ENCODE peak calls at places on chromosome 10, in five cellular contexts. One of them, this sample, is unnamed.

GRCh38 chr10:129725011-129725410 is 239.1 kb downstream of the EBF3 start:
- DNase-seq in GM12865: no peak
- DNase-seq in choroid plexus epithelial cell: no peak
- DNase-seq in WERI-Rb-1: no peak
- DNase-seq in mucosa of descending colon: no peak
- DNase-seq in this sample: no peak

GRCh38 chr10:103618575-103619423 is 125.3 kb downstream of the NEURL1 start:
- DNase-seq in GM12865: no peak
- DNase-seq in choroid plexus epithelial cell: peak
- DNase-seq in WERI-Rb-1: peak
- DNase-seq in mucosa of descending colon: peak
- DNase-seq in this sample: peak

GRCh38 chr10:20922461-20922860 is 25.4 kb upstream of the NEBL start:
- DNase-seq in GM12865: no peak
- DNase-seq in choroid plexus epithelial cell: no peak
- DNase-seq in WERI-Rb-1: no peak
- DNase-seq in mucosa of descending colon: no peak
- DNase-seq in this sample: no peak

GRCh38 chr10:25694206-25694933 is 239.7 kb upstream of the MYO3A start:
- DNase-seq in GM12865: no peak
- DNase-seq in choroid plexus epithelial cell: no peak
- DNase-seq in WERI-Rb-1: no peak
- DNase-seq in mucosa of descending colon: no peak
- DNase-seq in this sample: no peak

GRCh38 chr10:86261933-86262665 is 104.5 kb downstream of the GRID1 start:
- DNase-seq in GM12865: peak
- DNase-seq in choroid plexus epithelial cell: peak
- DNase-seq in WERI-Rb-1: peak
- DNase-seq in mucosa of descending colon: no peak
- DNase-seq in this sample: no peak

GRCh38 chr10:29698766-29699490 is 64.2 kb upstream of the SVIL start:
- DNase-seq in GM12865: no peak
- DNase-seq in choroid plexus epithelial cell: no peak
- DNase-seq in WERI-Rb-1: no peak
- DNase-seq in mucosa of descending colon: no peak
- DNase-seq in this sample: no peak

GRCh38 chr10:25071227-25071626 is 54.8 kb downstream of the THNSL1 start:
- DNase-seq in GM12865: no peak
- DNase-seq in choroid plexus epithelial cell: no peak
- DNase-seq in WERI-Rb-1: no peak
- DNase-seq in mucosa of descending colon: no peak
- DNase-seq in this sample: no peak

GRCh38 chr10:71363936-71364335 is 32.8 kb upstream of the CDH23 start:
- DNase-seq in GM12865: no peak
- DNase-seq in choroid plexus epithelial cell: no peak
- DNase-seq in WERI-Rb-1: no peak
- DNase-seq in mucosa of descending colon: no peak
- DNase-seq in this sample: no peak

GRCh38 chr10:32077896-32078295 is 21.7 kb upstream of the KIF5B start:
- DNase-seq in GM12865: no peak
- DNase-seq in choroid plexus epithelial cell: peak
- DNase-seq in WERI-Rb-1: no peak
- DNase-seq in mucosa of descending colon: no peak
- DNase-seq in this sample: peak

GRCh38 chr10:11135709-11136108 is 118.0 kb downstream of the CELF2 start:
- DNase-seq in GM12865: no peak
- DNase-seq in choroid plexus epithelial cell: no peak
- DNase-seq in WERI-Rb-1: no peak
- DNase-seq in mucosa of descending colon: no peak
- DNase-seq in this sample: no peak

GRCh38 chr10:35424680-35425285 is 88.5 kb downstream of the CCNY start:
- DNase-seq in GM12865: no peak
- DNase-seq in choroid plexus epithelial cell: peak
- DNase-seq in WERI-Rb-1: no peak
- DNase-seq in mucosa of descending colon: no peak
- DNase-seq in this sample: no peak

GRCh38 chr10:126975221-126975620 is 70.0 kb downstream of the DOCK1 start:
- DNase-seq in GM12865: no peak
- DNase-seq in choroid plexus epithelial cell: no peak
- DNase-seq in WERI-Rb-1: no peak
- DNase-seq in mucosa of descending colon: no peak
- DNase-seq in this sample: no peak

GRCh38 chr10:93384006-93384405 is 98.1 kb downstream of the MYOF start:
- DNase-seq in GM12865: no peak
- DNase-seq in choroid plexus epithelial cell: no peak
- DNase-seq in WERI-Rb-1: no peak
- DNase-seq in mucosa of descending colon: no peak
- DNase-seq in this sample: no peak

GRCh38 chr10:109698121-109698520 is 225.2 kb downstream of the XPNPEP1 start:
- DNase-seq in GM12865: peak
- DNase-seq in choroid plexus epithelial cell: no peak
- DNase-seq in WERI-Rb-1: no peak
- DNase-seq in mucosa of descending colon: no peak
- DNase-seq in this sample: no peak

GRCh38 chr10:30557884-30558283 is 71.7 kb downstream of the LYZL2 start:
- DNase-seq in GM12865: no peak
- DNase-seq in choroid plexus epithelial cell: peak
- DNase-seq in WERI-Rb-1: no peak
- DNase-seq in mucosa of descending colon: no peak
- DNase-seq in this sample: no peak

GRCh38 chr10:130750441-130750840 is 561.1 kb downstream of the TCERG1L start:
- DNase-seq in GM12865: no peak
- DNase-seq in choroid plexus epithelial cell: no peak
- DNase-seq in WERI-Rb-1: no peak
- DNase-seq in mucosa of descending colon: no peak
- DNase-seq in this sample: no peak

GRCh38 chr10:124321433-124322072 is 97.2 kb downstream of the OAT start:
- DNase-seq in GM12865: no peak
- DNase-seq in choroid plexus epithelial cell: no peak
- DNase-seq in WERI-Rb-1: no peak
- DNase-seq in mucosa of descending colon: no peak
- DNase-seq in this sample: no peak

GRCh38 chr10:48651293-48651692 is 33.4 kb upstream of the WDFY4 start:
- DNase-seq in GM12865: no peak
- DNase-seq in choroid plexus epithelial cell: no peak
- DNase-seq in WERI-Rb-1: no peak
- DNase-seq in mucosa of descending colon: no peak
- DNase-seq in this sample: no peak

GRCh38 chr10:100993986-100994708 is 5.5 kb upstream of the LZTS2 start:
- DNase-seq in GM12865: no peak
- DNase-seq in choroid plexus epithelial cell: peak
- DNase-seq in WERI-Rb-1: no peak
- DNase-seq in mucosa of descending colon: no peak
- DNase-seq in this sample: peak

GRCh38 chr10:70568781-70569495 is 33.6 kb downstream of the PRF1 start:
- DNase-seq in GM12865: no peak
- DNase-seq in choroid plexus epithelial cell: no peak
- DNase-seq in WERI-Rb-1: no peak
- DNase-seq in mucosa of descending colon: no peak
- DNase-seq in this sample: no peak

GRCh38 chr10:110864662-110865140 is 7.0 kb upstream of the PDCD4 start:
- DNase-seq in GM12865: peak
- DNase-seq in choroid plexus epithelial cell: peak
- DNase-seq in WERI-Rb-1: no peak
- DNase-seq in mucosa of descending colon: peak
- DNase-seq in this sample: no peak

GRCh38 chr10:118459642-118460193 is 117.6 kb upstream of the FAM204A start:
- DNase-seq in GM12865: peak
- DNase-seq in choroid plexus epithelial cell: peak
- DNase-seq in WERI-Rb-1: peak
- DNase-seq in mucosa of descending colon: peak
- DNase-seq in this sample: peak

GRCh38 chr10:70906953-70907618 is 18.7 kb upstream of the PCBD1 start:
- DNase-seq in GM12865: no peak
- DNase-seq in choroid plexus epithelial cell: no peak
- DNase-seq in WERI-Rb-1: no peak
- DNase-seq in mucosa of descending colon: peak
- DNase-seq in this sample: no peak

DNA sequence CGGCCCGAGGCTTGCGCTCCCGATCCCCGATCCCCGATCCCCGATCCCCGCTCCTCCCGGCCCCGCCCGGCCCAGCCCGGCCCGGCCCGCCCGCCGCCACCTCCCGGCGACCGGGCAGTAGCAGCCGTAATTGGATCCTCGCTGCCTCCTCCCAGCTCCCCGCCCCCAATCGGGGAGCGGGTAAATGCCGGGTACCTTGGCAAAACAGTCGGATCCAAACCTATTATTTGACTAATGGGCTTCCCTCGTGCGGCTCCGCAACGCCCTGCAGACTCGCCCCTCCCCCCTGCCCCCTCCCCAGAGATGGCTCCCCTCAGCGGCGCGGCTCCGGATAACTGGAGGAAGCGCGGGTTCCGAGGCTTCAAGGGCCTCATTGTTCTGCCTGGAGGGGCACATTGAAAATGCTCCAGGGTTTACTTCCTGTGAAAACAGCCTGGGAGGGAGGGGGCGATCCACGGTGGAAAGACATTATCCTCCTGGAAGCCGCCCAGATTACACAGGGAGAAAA is 94.8 kb upstream of the ZMIZ1 start:
- DNase-seq in GM12865: peak
- DNase-seq in choroid plexus epithelial cell: peak
- DNase-seq in WERI-Rb-1: peak
- DNase-seq in mucosa of descending colon: peak
- DNase-seq in this sample: no peak
- TF ChIP-seq CTCF in GM12865: no peak
- TF ChIP-seq CTCF in choroid plexus epithelial cell: no peak
- TF ChIP-seq CTCF in WERI-Rb-1: no peak
- TF ChIP-seq CTCF in mucosa of descending colon: no peak
- TF ChIP-seq CTCF in this sample: no peak

DNA sequence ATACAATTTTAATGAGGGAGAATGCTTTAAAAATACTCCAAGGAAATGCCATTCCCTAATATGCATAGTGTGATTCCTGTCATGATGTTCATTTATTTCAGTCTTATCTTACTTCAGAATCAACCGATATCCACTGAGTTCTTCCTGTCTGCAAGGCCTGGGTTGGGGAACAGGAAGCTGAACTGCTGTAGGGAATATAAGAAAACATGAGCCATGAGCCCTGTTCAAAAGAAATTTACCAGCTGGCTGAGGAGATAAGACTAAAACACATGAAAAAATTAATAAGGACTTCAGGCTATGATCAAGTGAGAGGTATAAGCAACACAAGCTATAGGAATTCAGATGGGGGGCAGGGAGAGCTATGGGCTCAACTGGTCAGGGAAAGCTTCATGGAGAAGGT is 184.7 kb downstream of the PLPP4 start:
- DNase-seq in GM12865: no peak
- DNase-seq in choroid plexus epithelial cell: no peak
- DNase-seq in WERI-Rb-1: no peak
- DNase-seq in mucosa of descending colon: no peak
- DNase-seq in this sample: no peak
- H3K4me3 ChIP-seq in GM12865: no peak
- H3K4me3 ChIP-seq in choroid plexus epithelial cell: no peak
- H3K4me3 ChIP-seq in WERI-Rb-1: no peak
- H3K4me3 ChIP-seq in mucosa of descending colon: no peak
- H3K4me3 ChIP-seq in this sample: no peak

DNA sequence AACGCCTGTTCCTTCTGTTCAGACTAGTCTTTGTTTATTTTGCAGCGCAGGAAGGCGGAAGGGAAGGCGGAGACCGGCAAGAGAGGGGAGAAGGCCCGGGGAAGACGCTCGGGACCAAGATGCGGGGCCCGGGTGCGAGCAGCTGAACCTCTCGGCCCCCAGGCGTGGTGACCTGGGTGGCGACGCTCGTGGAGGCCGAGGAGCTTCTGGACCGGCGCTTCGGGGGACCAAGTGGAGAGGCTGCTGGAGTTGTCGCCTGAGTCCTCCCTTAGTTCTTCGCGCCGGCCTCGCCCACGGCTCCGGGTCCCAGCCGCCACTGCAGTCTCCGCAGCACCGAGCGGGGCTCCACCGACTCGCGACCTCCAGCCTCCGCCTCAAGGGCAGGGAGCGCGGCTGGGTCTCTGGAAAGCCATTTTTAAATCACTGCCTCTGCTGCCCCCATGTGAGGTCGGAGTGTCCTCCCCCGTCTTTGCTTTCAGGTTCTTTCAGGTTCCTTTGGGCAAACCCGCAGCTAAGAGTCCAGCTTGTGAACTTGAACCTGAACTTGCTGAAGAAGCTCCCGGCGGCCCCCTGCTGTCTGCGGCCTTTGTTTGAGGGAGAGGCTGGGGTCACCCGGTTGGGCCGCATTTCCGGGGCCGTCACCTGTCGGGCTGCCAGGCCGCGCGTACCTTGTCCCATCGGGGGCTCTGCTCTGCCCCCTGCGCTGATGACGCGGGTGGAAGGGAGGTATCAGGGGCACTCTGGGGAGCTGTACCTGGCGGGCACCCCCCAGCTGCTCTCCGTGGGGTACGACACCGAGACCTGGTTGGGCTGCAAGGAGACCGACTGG is 136.0 kb downstream of the KIF20B start:
- DNase-seq in GM12865: peak
- DNase-seq in choroid plexus epithelial cell: peak
- DNase-seq in WERI-Rb-1: no peak
- DNase-seq in mucosa of descending colon: peak
- DNase-seq in this sample: no peak
- TF ChIP-seq CTCF in GM12865: no peak
- TF ChIP-seq CTCF in choroid plexus epithelial cell: peak
- TF ChIP-seq CTCF in WERI-Rb-1: no peak
- TF ChIP-seq CTCF in mucosa of descending colon: no peak
- TF ChIP-seq CTCF in this sample: no peak

DNA sequence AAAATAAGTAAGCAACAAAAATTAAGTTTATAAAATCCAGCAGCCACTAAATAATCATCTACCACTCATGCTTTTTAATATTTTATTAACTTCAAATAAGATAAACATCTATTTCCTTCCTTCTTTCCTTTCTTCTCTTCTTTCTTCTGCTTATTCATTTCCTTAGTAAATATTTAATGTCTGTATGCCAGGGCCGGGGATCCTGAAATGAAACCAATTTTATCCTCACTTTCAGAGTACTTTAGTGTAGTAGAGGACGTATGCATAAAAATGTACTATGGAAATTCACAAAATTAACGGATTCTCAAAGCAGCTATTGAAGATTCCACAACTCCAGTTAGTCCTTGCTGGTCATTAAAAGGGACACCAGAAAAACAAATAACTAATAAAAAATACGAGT is 224.7 kb downstream of the VTI1A start:
- DNase-seq in GM12865: no peak
- DNase-seq in choroid plexus epithelial cell: no peak
- DNase-seq in WERI-Rb-1: no peak
- DNase-seq in mucosa of descending colon: no peak
- DNase-seq in this sample: no peak
- H3K4me3 ChIP-seq in GM12865: no peak
- H3K4me3 ChIP-seq in choroid plexus epithelial cell: no peak
- H3K4me3 ChIP-seq in WERI-Rb-1: no peak
- H3K4me3 ChIP-seq in mucosa of descending colon: no peak
- H3K4me3 ChIP-seq in this sample: no peak